ENCODE peak calls at places on chromosomes 1 and 21, in eight cellular contexts. E, L, X, J, Y, N, Z and D are unnamed samples.

GRCh38 chr1:67748630-67749029 is 63.6 kb downstream of the GADD45A start:
- DNase-seq in Y (no peak), Z (no peak), N (no peak), E (no peak), J (no peak), L (peak; percentile 63), X (no peak), D (peak; percentile 79)

GRCh38 chr1:116785006-116785405 is 30.8 kb downstream of the CD2 start:
- DNase-seq in E (no peak), L (no peak), Z (no peak), N (no peak), Y (no peak), J (no peak), X (no peak), D (no peak)

GRCh38 chr1:18740617-18741016 is 110.0 kb downstream of the PAX7 start:
- DNase-seq in E (no peak), X (no peak), L (no peak), J (no peak), Y (no peak), N (no peak), Z (no peak), D (no peak)

GRCh38 chr21:15164678-15165303 is 100.0 kb upstream of the NRIP1 start:
- DNase-seq in Z (no peak), Y (no peak), E (no peak), L (no peak), J (peak; percentile 31), X (no peak), N (no peak), D (no peak)

GRCh38 chr1:98461873-98462385 is 199.6 kb upstream of the SNX7 start:
- DNase-seq in Z (no peak), L (no peak), Y (no peak), X (no peak), N (no peak), J (no peak), E (no peak), D (no peak)

GRCh38 chr1:40161888-40162397 is 756 bp downstream of the RLF start:
- DNase-seq in E (no peak), N (no peak), L (peak; percentile 24), Z (no peak), J (peak; percentile 31), Y (no peak), X (no peak), D (peak; percentile 27)

GRCh38 chr1:245462161-245462560 is 307.4 kb downstream of the KIF26B start:
- DNase-seq in J (no peak), X (no peak), E (no peak), Y (no peak), N (no peak), Z (no peak), L (no peak), D (no peak)

GRCh38 chr1:116515702-116516101 is 55.1 kb downstream of the CD58 start:
- DNase-seq in Z (no peak), L (no peak), Y (no peak), X (no peak), J (no peak), E (no peak), N (no peak), D (no peak)

GRCh38 chr1:17874231-17874630 is 119.1 kb downstream of the ACTL8 start:
- DNase-seq in E (no peak), Z (no peak), Y (no peak), L (peak; percentile 92), X (no peak), N (no peak), J (peak; percentile 7), D (peak; percentile 91)

GRCh38 chr1:31587720-31588423 is 11.6 kb downstream of the TINAGL1 start:
- DNase-seq in L (peak; percentile 65), J (peak; percentile 50), X (peak; percentile 85), Z (peak; percentile 57), Y (peak; percentile 72), N (peak; percentile 60), E (peak; percentile 73), D (no peak)

GRCh38 chr1:10802948-10803715 is 6.7 kb upstream of the CASZ1 start:
- DNase-seq in L (no peak), E (no peak), Z (no peak), X (no peak), Y (no peak), J (peak; percentile 47), N (no peak), D (no peak)

GRCh38 chr1:6004412-6005123 is 12.3 kb upstream of the NPHP4 start:
- DNase-seq in X (no peak), E (no peak), L (no peak), N (no peak), Y (no peak), Z (peak; percentile 4), J (no peak), D (no peak)

GRCh38 chr1:41626616-41627375 is 142.3 kb upstream of the EDN2 start:
- DNase-seq in X (no peak), L (peak; percentile 34), Y (no peak), N (no peak), J (no peak), E (no peak), Z (no peak), D (no peak)